ENCODE peak calls at places on chromosome 14, in eight cellular contexts. One of them, this sample, is unnamed.
A peak's percentile ranks its signal among the peaks of the same experiment; 100 is the strongest.

GRCh38 chr14:69684461-69685183 is 73.2 kb downstream of the SUSD6 start:
- DNase-seq in cardiac fibroblast: no peak
- DNase-seq in ascending aorta: no peak
- DNase-seq in omental fat pad: no peak
- DNase-seq in HTR-8/SVneo: no peak
- DNase-seq in stimulated activated CD4-positive, alpha-beta T cell treated with anti-CD3 and anti-CD28 coated beads, Interleukin-2, amount 100 ng/mL, for 24 hours: no peak
- DNase-seq in stimulated activated CD8-positive, alpha-beta memory T cell treated with anti-CD3 and anti-CD28 coated beads, Interleukin-15, amount 100 ng/mL, for 24 hours: no peak
- DNase-seq in RWPE1: no peak
- DNase-seq in this sample: no peak

GRCh38 chr14:103230021-103230420 is 104.0 kb upstream of the EIF5 start:
- DNase-seq in stimulated activated CD8-positive, alpha-beta memory T cell treated with anti-CD3 and anti-CD28 coated beads, Interleukin-15, amount 100 ng/mL, for 24 hours: no peak
- DNase-seq in stimulated activated CD4-positive, alpha-beta T cell treated with anti-CD3 and anti-CD28 coated beads, Interleukin-2, amount 100 ng/mL, for 24 hours: no peak
- DNase-seq in RWPE1: no peak
- DNase-seq in cardiac fibroblast: no peak
- DNase-seq in omental fat pad: no peak
- DNase-seq in ascending aorta: no peak
- DNase-seq in HTR-8/SVneo: no peak
- DNase-seq in this sample: no peak

GRCh38 chr14:39467889-39468524 is 35.8 kb upstream of the FBXO33 start:
- DNase-seq in ascending aorta: no peak
- DNase-seq in RWPE1: no peak
- DNase-seq in cardiac fibroblast: peak; percentile 39
- DNase-seq in omental fat pad: no peak
- DNase-seq in stimulated activated CD8-positive, alpha-beta memory T cell treated with anti-CD3 and anti-CD28 coated beads, Interleukin-15, amount 100 ng/mL, for 24 hours: no peak
- DNase-seq in HTR-8/SVneo: no peak
- DNase-seq in stimulated activated CD4-positive, alpha-beta T cell treated with anti-CD3 and anti-CD28 coated beads, Interleukin-2, amount 100 ng/mL, for 24 hours: no peak
- DNase-seq in this sample: no peak

GRCh38 chr14:93764211-93764659 is 24.1 kb downstream of the PRIMA1 start:
- DNase-seq in RWPE1: peak; percentile 21
- DNase-seq in stimulated activated CD8-positive, alpha-beta memory T cell treated with anti-CD3 and anti-CD28 coated beads, Interleukin-15, amount 100 ng/mL, for 24 hours: no peak
- DNase-seq in cardiac fibroblast: no peak
- DNase-seq in omental fat pad: no peak
- DNase-seq in ascending aorta: peak; percentile 77
- DNase-seq in stimulated activated CD4-positive, alpha-beta T cell treated with anti-CD3 and anti-CD28 coated beads, Interleukin-2, amount 100 ng/mL, for 24 hours: no peak
- DNase-seq in HTR-8/SVneo: peak; percentile 70
- DNase-seq in this sample: no peak

GRCh38 chr14:50823763-50824636 is 7.0 kb downstream of the NIN start:
- DNase-seq in cardiac fibroblast: no peak
- DNase-seq in RWPE1: no peak
- DNase-seq in stimulated activated CD4-positive, alpha-beta T cell treated with anti-CD3 and anti-CD28 coated beads, Interleukin-2, amount 100 ng/mL, for 24 hours: no peak
- DNase-seq in ascending aorta: no peak
- DNase-seq in HTR-8/SVneo: no peak
- DNase-seq in stimulated activated CD8-positive, alpha-beta memory T cell treated with anti-CD3 and anti-CD28 coated beads, Interleukin-15, amount 100 ng/mL, for 24 hours: no peak
- DNase-seq in omental fat pad: no peak
- DNase-seq in this sample: no peak

GRCh38 chr14:79544671-79545070 is 666.6 kb downstream of the DIO2 start:
- DNase-seq in stimulated activated CD4-positive, alpha-beta T cell treated with anti-CD3 and anti-CD28 coated beads, Interleukin-2, amount 100 ng/mL, for 24 hours: no peak
- DNase-seq in stimulated activated CD8-positive, alpha-beta memory T cell treated with anti-CD3 and anti-CD28 coated beads, Interleukin-15, amount 100 ng/mL, for 24 hours: no peak
- DNase-seq in cardiac fibroblast: peak; percentile 33
- DNase-seq in ascending aorta: no peak
- DNase-seq in HTR-8/SVneo: no peak
- DNase-seq in RWPE1: no peak
- DNase-seq in omental fat pad: no peak
- DNase-seq in this sample: no peak

GRCh38 chr14:100824946-100825690 is 800 bp upstream of the MEG3 start:
- DNase-seq in omental fat pad: no peak
- DNase-seq in RWPE1: no peak
- DNase-seq in ascending aorta: no peak
- DNase-seq in cardiac fibroblast: no peak
- DNase-seq in stimulated activated CD4-positive, alpha-beta T cell treated with anti-CD3 and anti-CD28 coated beads, Interleukin-2, amount 100 ng/mL, for 24 hours: no peak
- DNase-seq in HTR-8/SVneo: no peak
- DNase-seq in stimulated activated CD8-positive, alpha-beta memory T cell treated with anti-CD3 and anti-CD28 coated beads, Interleukin-15, amount 100 ng/mL, for 24 hours: no peak
- DNase-seq in this sample: no peak

GRCh38 chr14:51004352-51004800 is 60.1 kb upstream of the PYGL start:
- DNase-seq in RWPE1: no peak
- DNase-seq in stimulated activated CD4-positive, alpha-beta T cell treated with anti-CD3 and anti-CD28 coated beads, Interleukin-2, amount 100 ng/mL, for 24 hours: no peak
- DNase-seq in stimulated activated CD8-positive, alpha-beta memory T cell treated with anti-CD3 and anti-CD28 coated beads, Interleukin-15, amount 100 ng/mL, for 24 hours: no peak
- DNase-seq in HTR-8/SVneo: no peak
- DNase-seq in cardiac fibroblast: peak; percentile 52
- DNase-seq in ascending aorta: no peak
- DNase-seq in omental fat pad: no peak
- DNase-seq in this sample: no peak

GRCh38 chr14:106455026-106455425 is 928.6 kb downstream of the TMEM121 start:
- DNase-seq in HTR-8/SVneo: no peak
- DNase-seq in ascending aorta: no peak
- DNase-seq in stimulated activated CD8-positive, alpha-beta memory T cell treated with anti-CD3 and anti-CD28 coated beads, Interleukin-15, amount 100 ng/mL, for 24 hours: no peak
- DNase-seq in cardiac fibroblast: no peak
- DNase-seq in omental fat pad: no peak
- DNase-seq in RWPE1: no peak
- DNase-seq in stimulated activated CD4-positive, alpha-beta T cell treated with anti-CD3 and anti-CD28 coated beads, Interleukin-2, amount 100 ng/mL, for 24 hours: no peak
- DNase-seq in this sample: no peak

GRCh38 chr14:49954171-49954631 is 61.3 kb downstream of the ARF6 start:
- DNase-seq in stimulated activated CD4-positive, alpha-beta T cell treated with anti-CD3 and anti-CD28 coated beads, Interleukin-2, amount 100 ng/mL, for 24 hours: no peak
- DNase-seq in cardiac fibroblast: peak; percentile 36
- DNase-seq in HTR-8/SVneo: no peak
- DNase-seq in RWPE1: no peak
- DNase-seq in omental fat pad: no peak
- DNase-seq in stimulated activated CD8-positive, alpha-beta memory T cell treated with anti-CD3 and anti-CD28 coated beads, Interleukin-15, amount 100 ng/mL, for 24 hours: no peak
- DNase-seq in ascending aorta: no peak
- DNase-seq in this sample: no peak

GRCh38 chr14:66403183-66403582 is 83.0 kb upstream of the CCDC196 start:
- DNase-seq in HTR-8/SVneo: peak; percentile 59
- DNase-seq in ascending aorta: no peak
- DNase-seq in stimulated activated CD4-positive, alpha-beta T cell treated with anti-CD3 and anti-CD28 coated beads, Interleukin-2, amount 100 ng/mL, for 24 hours: no peak
- DNase-seq in cardiac fibroblast: peak; percentile 46
- DNase-seq in stimulated activated CD8-positive, alpha-beta memory T cell treated with anti-CD3 and anti-CD28 coated beads, Interleukin-15, amount 100 ng/mL, for 24 hours: no peak
- DNase-seq in RWPE1: peak; percentile 40
- DNase-seq in omental fat pad: no peak
- DNase-seq in this sample: no peak

GRCh38 chr14:51828017-51828797 is 32.2 kb upstream of the GNG2 start:
- DNase-seq in omental fat pad: no peak
- DNase-seq in RWPE1: peak; percentile 76
- DNase-seq in cardiac fibroblast: no peak
- DNase-seq in stimulated activated CD4-positive, alpha-beta T cell treated with anti-CD3 and anti-CD28 coated beads, Interleukin-2, amount 100 ng/mL, for 24 hours: peak; percentile 71
- DNase-seq in stimulated activated CD8-positive, alpha-beta memory T cell treated with anti-CD3 and anti-CD28 coated beads, Interleukin-15, amount 100 ng/mL, for 24 hours: peak; percentile 24
- DNase-seq in ascending aorta: peak; percentile 64
- DNase-seq in HTR-8/SVneo: peak; percentile 41
- DNase-seq in this sample: peak; percentile 70

GRCh38 chr14:33938131-33938949 is 12.5 kb downstream of the EGLN3 start:
- DNase-seq in stimulated activated CD8-positive, alpha-beta memory T cell treated with anti-CD3 and anti-CD28 coated beads, Interleukin-15, amount 100 ng/mL, for 24 hours: no peak
- DNase-seq in HTR-8/SVneo: no peak
- DNase-seq in ascending aorta: peak; percentile 76
- DNase-seq in stimulated activated CD4-positive, alpha-beta T cell treated with anti-CD3 and anti-CD28 coated beads, Interleukin-2, amount 100 ng/mL, for 24 hours: no peak
- DNase-seq in omental fat pad: no peak
- DNase-seq in RWPE1: no peak
- DNase-seq in cardiac fibroblast: peak; percentile 77
- DNase-seq in this sample: no peak

GRCh38 chr14:69473271-69473670 is 11.3 kb upstream of the PLEKHD1 start:
- DNase-seq in cardiac fibroblast: no peak
- DNase-seq in ascending aorta: no peak
- DNase-seq in RWPE1: no peak
- DNase-seq in omental fat pad: no peak
- DNase-seq in stimulated activated CD4-positive, alpha-beta T cell treated with anti-CD3 and anti-CD28 coated beads, Interleukin-2, amount 100 ng/mL, for 24 hours: no peak
- DNase-seq in HTR-8/SVneo: no peak
- DNase-seq in stimulated activated CD8-positive, alpha-beta memory T cell treated with anti-CD3 and anti-CD28 coated beads, Interleukin-15, amount 100 ng/mL, for 24 hours: no peak
- DNase-seq in this sample: no peak

GRCh38 chr14:68759017-68759569 is 33.8 kb downstream of the ZFP36L1 start:
- DNase-seq in cardiac fibroblast: no peak
- DNase-seq in stimulated activated CD8-positive, alpha-beta memory T cell treated with anti-CD3 and anti-CD28 coated beads, Interleukin-15, amount 100 ng/mL, for 24 hours: no peak
- DNase-seq in RWPE1: no peak
- DNase-seq in omental fat pad: no peak
- DNase-seq in ascending aorta: no peak
- DNase-seq in stimulated activated CD4-positive, alpha-beta T cell treated with anti-CD3 and anti-CD28 coated beads, Interleukin-2, amount 100 ng/mL, for 24 hours: no peak
- DNase-seq in HTR-8/SVneo: no peak
- DNase-seq in this sample: no peak

GRCh38 chr14:59186316-59186715 is 2.2 kb upstream of the DAAM1 start:
- DNase-seq in stimulated activated CD4-positive, alpha-beta T cell treated with anti-CD3 and anti-CD28 coated beads, Interleukin-2, amount 100 ng/mL, for 24 hours: no peak
- DNase-seq in RWPE1: no peak
- DNase-seq in ascending aorta: no peak
- DNase-seq in stimulated activated CD8-positive, alpha-beta memory T cell treated with anti-CD3 and anti-CD28 coated beads, Interleukin-15, amount 100 ng/mL, for 24 hours: no peak
- DNase-seq in HTR-8/SVneo: no peak
- DNase-seq in cardiac fibroblast: no peak
- DNase-seq in omental fat pad: no peak
- DNase-seq in this sample: no peak

GRCh38 chr14:63547798-63548335 is 4.7 kb upstream of the PPP2R5E start:
- DNase-seq in RWPE1: no peak
- DNase-seq in HTR-8/SVneo: no peak
- DNase-seq in stimulated activated CD4-positive, alpha-beta T cell treated with anti-CD3 and anti-CD28 coated beads, Interleukin-2, amount 100 ng/mL, for 24 hours: no peak
- DNase-seq in stimulated activated CD8-positive, alpha-beta memory T cell treated with anti-CD3 and anti-CD28 coated beads, Interleukin-15, amount 100 ng/mL, for 24 hours: no peak
- DNase-seq in omental fat pad: no peak
- DNase-seq in cardiac fibroblast: no peak
- DNase-seq in ascending aorta: no peak
- DNase-seq in this sample: no peak

GRCh38 chr14:37179896-37180502 is 7.6 kb upstream of the SLC25A21 start:
- DNase-seq in stimulated activated CD4-positive, alpha-beta T cell treated with anti-CD3 and anti-CD28 coated beads, Interleukin-2, amount 100 ng/mL, for 24 hours: no peak
- DNase-seq in omental fat pad: no peak
- DNase-seq in HTR-8/SVneo: no peak
- DNase-seq in cardiac fibroblast: no peak
- DNase-seq in ascending aorta: no peak
- DNase-seq in stimulated activated CD8-positive, alpha-beta memory T cell treated with anti-CD3 and anti-CD28 coated beads, Interleukin-15, amount 100 ng/mL, for 24 hours: no peak
- DNase-seq in RWPE1: no peak
- DNase-seq in this sample: no peak

GRCh38 chr14:90578283-90578985 is 181.6 kb downstream of the CALM1 start:
- DNase-seq in cardiac fibroblast: no peak
- DNase-seq in stimulated activated CD8-positive, alpha-beta memory T cell treated with anti-CD3 and anti-CD28 coated beads, Interleukin-15, amount 100 ng/mL, for 24 hours: no peak
- DNase-seq in ascending aorta: no peak
- DNase-seq in RWPE1: no peak
- DNase-seq in HTR-8/SVneo: no peak
- DNase-seq in stimulated activated CD4-positive, alpha-beta T cell treated with anti-CD3 and anti-CD28 coated beads, Interleukin-2, amount 100 ng/mL, for 24 hours: no peak
- DNase-seq in omental fat pad: no peak
- DNase-seq in this sample: no peak

GRCh38 chr14:90674043-90674670 is 142.1 kb downstream of the TTC7B start:
- DNase-seq in HTR-8/SVneo: no peak
- DNase-seq in RWPE1: no peak
- DNase-seq in stimulated activated CD4-positive, alpha-beta T cell treated with anti-CD3 and anti-CD28 coated beads, Interleukin-2, amount 100 ng/mL, for 24 hours: no peak
- DNase-seq in cardiac fibroblast: no peak
- DNase-seq in ascending aorta: no peak
- DNase-seq in stimulated activated CD8-positive, alpha-beta memory T cell treated with anti-CD3 and anti-CD28 coated beads, Interleukin-15, amount 100 ng/mL, for 24 hours: no peak
- DNase-seq in omental fat pad: no peak
- DNase-seq in this sample: no peak

GRCh38 chr14:97446087-97446486 is 648.9 kb downstream of the VRK1 start:
- DNase-seq in RWPE1: no peak
- DNase-seq in cardiac fibroblast: no peak
- DNase-seq in HTR-8/SVneo: no peak
- DNase-seq in ascending aorta: no peak
- DNase-seq in omental fat pad: no peak
- DNase-seq in stimulated activated CD4-positive, alpha-beta T cell treated with anti-CD3 and anti-CD28 coated beads, Interleukin-2, amount 100 ng/mL, for 24 hours: no peak
- DNase-seq in stimulated activated CD8-positive, alpha-beta memory T cell treated with anti-CD3 and anti-CD28 coated beads, Interleukin-15, amount 100 ng/mL, for 24 hours: no peak
- DNase-seq in this sample: peak; percentile 16

GRCh38 chr14:22140623-22141022 is 448.4 kb downstream of the DAD1 start:
- DNase-seq in cardiac fibroblast: no peak
- DNase-seq in HTR-8/SVneo: no peak
- DNase-seq in ascending aorta: no peak
- DNase-seq in stimulated activated CD8-positive, alpha-beta memory T cell treated with anti-CD3 and anti-CD28 coated beads, Interleukin-15, amount 100 ng/mL, for 24 hours: no peak
- DNase-seq in omental fat pad: no peak
- DNase-seq in stimulated activated CD4-positive, alpha-beta T cell treated with anti-CD3 and anti-CD28 coated beads, Interleukin-2, amount 100 ng/mL, for 24 hours: no peak
- DNase-seq in RWPE1: no peak
- DNase-seq in this sample: no peak

GRCh38 chr14:67951529-67952120 is 132.0 kb downstream of the RAD51B start:
- DNase-seq in ascending aorta: no peak
- DNase-seq in stimulated activated CD8-positive, alpha-beta memory T cell treated with anti-CD3 and anti-CD28 coated beads, Interleukin-15, amount 100 ng/mL, for 24 hours: no peak
- DNase-seq in stimulated activated CD4-positive, alpha-beta T cell treated with anti-CD3 and anti-CD28 coated beads, Interleukin-2, amount 100 ng/mL, for 24 hours: no peak
- DNase-seq in HTR-8/SVneo: no peak
- DNase-seq in cardiac fibroblast: peak; percentile 46
- DNase-seq in RWPE1: no peak
- DNase-seq in omental fat pad: no peak
- DNase-seq in this sample: no peak

GRCh38 chr14:104392001-104392395 is 187.6 kb upstream of the C14orf180 start:
- DNase-seq in HTR-8/SVneo: no peak
- DNase-seq in stimulated activated CD4-positive, alpha-beta T cell treated with anti-CD3 and anti-CD28 coated beads, Interleukin-2, amount 100 ng/mL, for 24 hours: peak; percentile 17
- DNase-seq in cardiac fibroblast: no peak
- DNase-seq in omental fat pad: no peak
- DNase-seq in RWPE1: no peak
- DNase-seq in stimulated activated CD8-positive, alpha-beta memory T cell treated with anti-CD3 and anti-CD28 coated beads, Interleukin-15, amount 100 ng/mL, for 24 hours: no peak
- DNase-seq in ascending aorta: no peak
- DNase-seq in this sample: no peak

GRCh38 chr14:88791629-88792571 is 853 bp downstream of the EML5 start:
- DNase-seq in HTR-8/SVneo: no peak
- DNase-seq in stimulated activated CD4-positive, alpha-beta T cell treated with anti-CD3 and anti-CD28 coated beads, Interleukin-2, amount 100 ng/mL, for 24 hours: peak; percentile 39
- DNase-seq in omental fat pad: no peak
- DNase-seq in stimulated activated CD8-positive, alpha-beta memory T cell treated with anti-CD3 and anti-CD28 coated beads, Interleukin-15, amount 100 ng/mL, for 24 hours: no peak
- DNase-seq in cardiac fibroblast: no peak
- DNase-seq in RWPE1: no peak
- DNase-seq in ascending aorta: no peak
- DNase-seq in this sample: peak; percentile 37

GRCh38 chr14:79703209-79703608 is 508.1 kb downstream of the DIO2 start:
- DNase-seq in RWPE1: no peak
- DNase-seq in stimulated activated CD4-positive, alpha-beta T cell treated with anti-CD3 and anti-CD28 coated beads, Interleukin-2, amount 100 ng/mL, for 24 hours: no peak
- DNase-seq in HTR-8/SVneo: no peak
- DNase-seq in ascending aorta: no peak
- DNase-seq in omental fat pad: no peak
- DNase-seq in stimulated activated CD8-positive, alpha-beta memory T cell treated with anti-CD3 and anti-CD28 coated beads, Interleukin-15, amount 100 ng/mL, for 24 hours: no peak
- DNase-seq in cardiac fibroblast: no peak
- DNase-seq in this sample: no peak

GRCh38 chr14:96255501-96256366 is at the start of gene BDKRB1:
- DNase-seq in stimulated activated CD4-positive, alpha-beta T cell treated with anti-CD3 and anti-CD28 coated beads, Interleukin-2, amount 100 ng/mL, for 24 hours: no peak
- DNase-seq in stimulated activated CD8-positive, alpha-beta memory T cell treated with anti-CD3 and anti-CD28 coated beads, Interleukin-15, amount 100 ng/mL, for 24 hours: no peak
- DNase-seq in omental fat pad: no peak
- DNase-seq in cardiac fibroblast: peak; percentile 85
- DNase-seq in RWPE1: peak; percentile 67
- DNase-seq in ascending aorta: no peak
- DNase-seq in HTR-8/SVneo: no peak
- DNase-seq in this sample: no peak

GRCh38 chr14:45251912-45252311 is 1.1 kb downstream of the MIS18BP1 start:
- DNase-seq in omental fat pad: no peak
- DNase-seq in stimulated activated CD4-positive, alpha-beta T cell treated with anti-CD3 and anti-CD28 coated beads, Interleukin-2, amount 100 ng/mL, for 24 hours: no peak
- DNase-seq in HTR-8/SVneo: no peak
- DNase-seq in stimulated activated CD8-positive, alpha-beta memory T cell treated with anti-CD3 and anti-CD28 coated beads, Interleukin-15, amount 100 ng/mL, for 24 hours: no peak
- DNase-seq in cardiac fibroblast: peak; percentile 21
- DNase-seq in ascending aorta: no peak
- DNase-seq in RWPE1: peak; percentile 17
- DNase-seq in this sample: no peak

GRCh38 chr14:64510825-64511679 is 6.5 kb downstream of the ZBTB1 start:
- DNase-seq in stimulated activated CD4-positive, alpha-beta T cell treated with anti-CD3 and anti-CD28 coated beads, Interleukin-2, amount 100 ng/mL, for 24 hours: peak; percentile 74
- DNase-seq in HTR-8/SVneo: peak; percentile 90
- DNase-seq in cardiac fibroblast: peak; percentile 78
- DNase-seq in RWPE1: no peak
- DNase-seq in stimulated activated CD8-positive, alpha-beta memory T cell treated with anti-CD3 and anti-CD28 coated beads, Interleukin-15, amount 100 ng/mL, for 24 hours: no peak
- DNase-seq in omental fat pad: peak; percentile 79
- DNase-seq in ascending aorta: peak; percentile 84
- DNase-seq in this sample: peak; percentile 55

GRCh38 chr14:51139221-51139681 is 44.3 kb upstream of the TRIM9 start:
- DNase-seq in stimulated activated CD4-positive, alpha-beta T cell treated with anti-CD3 and anti-CD28 coated beads, Interleukin-2, amount 100 ng/mL, for 24 hours: no peak
- DNase-seq in cardiac fibroblast: no peak
- DNase-seq in RWPE1: peak; percentile 20
- DNase-seq in stimulated activated CD8-positive, alpha-beta memory T cell treated with anti-CD3 and anti-CD28 coated beads, Interleukin-15, amount 100 ng/mL, for 24 hours: no peak
- DNase-seq in omental fat pad: no peak
- DNase-seq in HTR-8/SVneo: no peak
- DNase-seq in ascending aorta: no peak
- DNase-seq in this sample: no peak

GRCh38 chr14:72892103-72892878 is 1.6 kb downstream of the DPF3 start:
- DNase-seq in stimulated activated CD8-positive, alpha-beta memory T cell treated with anti-CD3 and anti-CD28 coated beads, Interleukin-15, amount 100 ng/mL, for 24 hours: no peak
- DNase-seq in HTR-8/SVneo: peak; percentile 73
- DNase-seq in omental fat pad: no peak
- DNase-seq in RWPE1: peak; percentile 43
- DNase-seq in cardiac fibroblast: peak; percentile 19
- DNase-seq in stimulated activated CD4-positive, alpha-beta T cell treated with anti-CD3 and anti-CD28 coated beads, Interleukin-2, amount 100 ng/mL, for 24 hours: peak; percentile 35
- DNase-seq in ascending aorta: no peak
- DNase-seq in this sample: peak; percentile 15

GRCh38 chr14:61477845-61478438 is 156.6 kb downstream of the PRKCH start:
- DNase-seq in ascending aorta: peak; percentile 94
- DNase-seq in RWPE1: no peak
- DNase-seq in omental fat pad: peak; percentile 58
- DNase-seq in HTR-8/SVneo: peak; percentile 74
- DNase-seq in stimulated activated CD4-positive, alpha-beta T cell treated with anti-CD3 and anti-CD28 coated beads, Interleukin-2, amount 100 ng/mL, for 24 hours: no peak
- DNase-seq in cardiac fibroblast: peak; percentile 62
- DNase-seq in stimulated activated CD8-positive, alpha-beta memory T cell treated with anti-CD3 and anti-CD28 coated beads, Interleukin-15, amount 100 ng/mL, for 24 hours: no peak
- DNase-seq in this sample: peak; percentile 16

GRCh38 chr14:23482814-23483128 is 13.3 kb downstream of the NGDN start:
- DNase-seq in omental fat pad: no peak
- DNase-seq in stimulated activated CD8-positive, alpha-beta memory T cell treated with anti-CD3 and anti-CD28 coated beads, Interleukin-15, amount 100 ng/mL, for 24 hours: no peak
- DNase-seq in ascending aorta: no peak
- DNase-seq in stimulated activated CD4-positive, alpha-beta T cell treated with anti-CD3 and anti-CD28 coated beads, Interleukin-2, amount 100 ng/mL, for 24 hours: no peak
- DNase-seq in HTR-8/SVneo: no peak
- DNase-seq in RWPE1: no peak
- DNase-seq in cardiac fibroblast: no peak
- DNase-seq in this sample: no peak

GRCh38 chr14:69675246-69675583 is 63.8 kb downstream of the SUSD6 start:
- DNase-seq in stimulated activated CD8-positive, alpha-beta memory T cell treated with anti-CD3 and anti-CD28 coated beads, Interleukin-15, amount 100 ng/mL, for 24 hours: no peak
- DNase-seq in omental fat pad: no peak
- DNase-seq in stimulated activated CD4-positive, alpha-beta T cell treated with anti-CD3 and anti-CD28 coated beads, Interleukin-2, amount 100 ng/mL, for 24 hours: no peak
- DNase-seq in ascending aorta: no peak
- DNase-seq in RWPE1: no peak
- DNase-seq in HTR-8/SVneo: no peak
- DNase-seq in cardiac fibroblast: no peak
- DNase-seq in this sample: no peak

This sample was measured in stimulated activated naive CD4-positive, alpha-beta T cell treated with Interleukin-2 at 50 U/mL for 16 hours.